ENCODE peak calls at places on chromosomes 11 and 22, in four cellular contexts. One of them, this sample, is unnamed.
A peak's percentile ranks its signal among the peaks of the same experiment; 100 is the strongest.

GRCh38 chr11:65499713-65500261 is 942 bp downstream of the MALAT1 start:
- DNase-seq in fibroblast of lung: no peak
- DNase-seq in PC-3: no peak
- DNase-seq in CD4-positive, CD25-positive, alpha-beta regulatory T cell: no peak
- DNase-seq in this sample: no peak

GRCh38 chr22:20258584-20259335 is 9.4 kb downstream of the RTN4R start:
- DNase-seq in fibroblast of lung: no peak
- DNase-seq in PC-3: no peak
- DNase-seq in CD4-positive, CD25-positive, alpha-beta regulatory T cell: no peak
- DNase-seq in this sample: no peak

GRCh38 chr11:63931876-63932275 is 6.9 kb upstream of the NAA40 start:
- DNase-seq in fibroblast of lung: no peak
- DNase-seq in PC-3: no peak
- DNase-seq in CD4-positive, CD25-positive, alpha-beta regulatory T cell: no peak
- DNase-seq in this sample: no peak

GRCh38 chr11:28176231-28176853 is 68.2 kb downstream of the METTL15 start:
- DNase-seq in fibroblast of lung: peak; percentile 0
- DNase-seq in PC-3: peak; percentile 71
- DNase-seq in CD4-positive, CD25-positive, alpha-beta regulatory T cell: no peak
- DNase-seq in this sample: no peak

GRCh38 chr11:97722721-97723120 is 1298.0 kb upstream of the CNTN5 start:
- DNase-seq in fibroblast of lung: no peak
- DNase-seq in PC-3: no peak
- DNase-seq in CD4-positive, CD25-positive, alpha-beta regulatory T cell: no peak
- DNase-seq in this sample: no peak

GRCh38 chr11:69865707-69866106 is 46.5 kb upstream of the FGF3 start:
- DNase-seq in fibroblast of lung: no peak
- DNase-seq in PC-3: no peak
- DNase-seq in CD4-positive, CD25-positive, alpha-beta regulatory T cell: no peak
- DNase-seq in this sample: no peak

GRCh38 chr11:69125861-69126260 is 29.9 kb upstream of the SMIM38 start:
- DNase-seq in fibroblast of lung: no peak
- DNase-seq in PC-3: no peak
- DNase-seq in CD4-positive, CD25-positive, alpha-beta regulatory T cell: no peak
- DNase-seq in this sample: no peak

GRCh38 chr22:35152316-35152715 is 86.4 kb downstream of the ISX start:
- DNase-seq in fibroblast of lung: no peak
- DNase-seq in PC-3: no peak
- DNase-seq in CD4-positive, CD25-positive, alpha-beta regulatory T cell: no peak
- DNase-seq in this sample: no peak

GRCh38 chr22:39332441-39333064 is 13.1 kb upstream of the RPL3 start:
- DNase-seq in fibroblast of lung: peak; percentile 19
- DNase-seq in PC-3: no peak
- DNase-seq in CD4-positive, CD25-positive, alpha-beta regulatory T cell: no peak
- DNase-seq in this sample: no peak

GRCh38 chr11:116986521-116987105 is 111.6 kb downstream of the SIK3 start:
- DNase-seq in fibroblast of lung: peak; percentile 81
- DNase-seq in PC-3: peak; percentile 97
- DNase-seq in CD4-positive, CD25-positive, alpha-beta regulatory T cell: no peak
- DNase-seq in this sample: peak; percentile 29
- H3K4me3 ChIP-seq in fibroblast of lung: no peak overlapping the region
- H3K4me3 ChIP-seq in PC-3: peak overlapping the region; percentile 34
- H3K4me3 ChIP-seq in CD4-positive, CD25-positive, alpha-beta regulatory T cell: peak overlapping the region; percentile 4
- H3K4me3 ChIP-seq in this sample: peak overlapping the region; percentile 3

DNA sequence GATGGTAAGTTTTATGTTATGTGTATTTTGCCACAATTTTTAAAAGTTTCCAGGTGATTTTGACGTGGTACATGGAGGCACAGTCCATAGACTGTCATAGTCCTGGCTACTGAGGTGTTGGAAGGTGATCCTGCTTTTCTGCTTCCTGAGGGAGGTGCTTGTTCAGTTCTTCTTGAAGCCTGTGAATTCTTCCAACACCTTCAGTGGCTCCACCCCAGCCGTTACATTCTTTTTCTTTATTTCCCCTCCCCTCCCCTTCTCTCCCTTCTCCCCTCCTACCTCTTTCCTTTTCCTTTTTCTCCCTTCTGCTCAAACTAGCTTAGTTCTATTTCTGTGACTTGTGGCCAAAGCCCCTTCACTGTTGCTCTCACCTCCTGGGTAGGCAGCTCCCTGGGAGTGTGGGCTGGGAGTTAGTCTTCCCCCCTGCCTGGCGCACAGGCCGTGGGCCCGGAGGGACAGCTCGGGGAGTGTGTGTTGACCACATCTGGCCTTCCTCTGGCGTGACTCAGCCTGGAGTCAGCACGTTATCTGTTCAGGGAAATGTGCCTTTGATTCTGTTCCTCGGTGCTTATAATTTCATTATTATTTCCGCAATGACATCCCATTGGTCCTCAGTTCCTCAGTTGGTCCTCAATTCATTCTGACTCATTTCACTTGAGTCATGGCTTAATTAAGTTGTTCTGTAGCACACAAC is 566.2 kb downstream of the TBC1D22A start:
- DNase-seq in fibroblast of lung: peak; percentile 97
- DNase-seq in PC-3: peak; percentile 91
- DNase-seq in CD4-positive, CD25-positive, alpha-beta regulatory T cell: no peak
- DNase-seq in this sample: peak; percentile 91
- H3K9me3 ChIP-seq in fibroblast of lung: no peaks in the 10 kb centered on the region
- H3K9me3 ChIP-seq in PC-3: no peaks in the 10 kb centered on the region
- H3K9me3 ChIP-seq in CD4-positive, CD25-positive, alpha-beta regulatory T cell: no peaks in the 10 kb centered on the region
- H3K9me3 ChIP-seq in this sample: peaks cover 7% of the 10 kb centered on the region

GRCh38 chr22:25841775-25842174 is 99.8 kb downstream of the MYO18B start:
- DNase-seq in fibroblast of lung: no peak
- DNase-seq in PC-3: no peak
- DNase-seq in CD4-positive, CD25-positive, alpha-beta regulatory T cell: no peak
- DNase-seq in this sample: no peak
- H3K4me3 ChIP-seq in fibroblast of lung: no peak overlapping the region
- H3K4me3 ChIP-seq in PC-3: no peak overlapping the region
- H3K4me3 ChIP-seq in CD4-positive, CD25-positive, alpha-beta regulatory T cell: no peak overlapping the region
- H3K4me3 ChIP-seq in this sample: no peak overlapping the region

DNA sequence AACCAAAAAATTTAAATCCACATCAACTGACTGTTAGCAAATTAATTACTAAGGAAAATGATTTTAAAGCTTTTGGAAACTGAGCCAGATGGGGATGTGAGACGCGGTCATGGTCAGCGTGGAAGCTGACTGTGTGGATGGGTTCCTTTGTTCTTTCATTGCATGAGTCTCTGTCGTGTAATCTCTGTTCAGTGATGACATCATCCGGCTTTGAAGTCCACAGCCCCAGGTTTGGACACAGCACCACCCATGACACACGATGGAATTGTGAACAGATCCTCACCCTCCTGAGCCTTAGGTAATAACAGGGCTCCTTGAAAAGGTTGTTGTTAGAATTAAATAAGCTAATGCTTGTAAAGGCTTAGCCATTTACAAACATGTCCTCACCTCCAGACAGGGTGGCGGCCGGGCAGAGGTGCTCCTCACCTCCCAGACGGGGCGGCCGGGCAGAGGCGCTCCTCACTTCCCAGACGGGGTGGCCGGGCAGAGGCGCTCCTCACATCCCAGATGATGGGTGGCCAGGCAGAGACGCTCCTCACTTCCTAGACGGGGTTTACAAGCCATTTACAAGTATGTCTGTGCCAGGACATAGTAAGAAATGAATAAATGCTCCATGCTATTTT is 677.3 kb downstream of the TBC1D22A start:
- DNase-seq in fibroblast of lung: no peak
- DNase-seq in PC-3: no peak
- DNase-seq in CD4-positive, CD25-positive, alpha-beta regulatory T cell: no peak
- DNase-seq in this sample: no peak
- H3K9me3 ChIP-seq in fibroblast of lung: no peaks in the 10 kb centered on the region
- H3K9me3 ChIP-seq in PC-3: no peaks in the 10 kb centered on the region
- H3K9me3 ChIP-seq in CD4-positive, CD25-positive, alpha-beta regulatory T cell: peaks cover 11% of the 10 kb centered on the region
- H3K9me3 ChIP-seq in this sample: no peaks in the 10 kb centered on the region

This sample was measured in MG63.